ENCODE peak calls at places on chromosomes 11 and 22, in seven cellular contexts. F is activated effector memory CD4-positive, alpha-beta T cell treated with anti-CD3 and anti-CD28 coated beads, Interleukin-2, amount 50 U/mL, for 16 hours; H is stimulated activated CD4-positive, alpha-beta T cell treated with anti-CD3 and anti-CD28 coated beads, TNF-alpha, amount 100 ng/mL, for 48 hours; G is NCI-H345; V is hepatocyte; X is iris pigment epithelial cell; M is activated CD4-positive, alpha-beta T cell treated with anti-CD3 and anti-CD28 coated beads for 24 hours. J is an unnamed sample.

GRCh38 chr11:79100093-79100704 is 340.6 kb downstream of the TENM4 start:
- DNase-seq in F (no peak), H (no peak), G (peak), V (peak), X (peak), M (peak), J (peak)

GRCh38 chr11:66466225-66467033 is at the start of gene PELI3:
- DNase-seq in F (peak), H (peak), G (peak), V (peak), X (peak), M (peak), J (peak)

GRCh38 chr22:45929649-45930048 is 47.3 kb downstream of the WNT7B start:
- DNase-seq in F (no peak), H (no peak), G (no peak), V (no peak), X (no peak), M (no peak), J (no peak)

GRCh38 chr11:9330387-9331384 is 16.3 kb upstream of the TMEM41B start:
- DNase-seq in F (no peak), H (no peak), G (no peak), V (no peak), X (no peak), M (no peak), J (no peak)

GRCh38 chr11:111840143-111840542 is 31.2 kb downstream of the ALG9 start:
- DNase-seq in F (no peak), H (no peak), G (no peak), V (no peak), X (peak), M (no peak), J (no peak)

GRCh38 chr11:45736424-45736823 is 68.5 kb upstream of the SLC35C1 start:
- DNase-seq in F (no peak), H (no peak), G (peak), V (peak), X (peak), M (no peak), J (no peak)

GRCh38 chr22:18966748-18967147 is 30.7 kb upstream of the PRODH start:
- DNase-seq in F (no peak), H (no peak), G (no peak), V (no peak), X (no peak), M (no peak), J (no peak)

GRCh38 chr11:78438298-78438975 is 20.8 kb upstream of the GAB2 start:
- DNase-seq in F (no peak), H (no peak), G (no peak), V (no peak), X (no peak), M (no peak), J (no peak)

GRCh38 chr22:29306175-29306829 is at the start of gene GAS2L1:
- DNase-seq in F (peak), H (no peak), G (peak), V (peak), X (peak), M (no peak), J (no peak)

GRCh38 chr22:49894321-49895072 is 23.7 kb downstream of the ALG12 start:
- DNase-seq in F (peak), H (no peak), G (no peak), V (no peak), X (no peak), M (no peak), J (no peak)

GRCh38 chr22:44195189-44195871 is 14.6 kb downstream of the PARVG start:
- DNase-seq in F (no peak), H (no peak), G (no peak), V (no peak), X (no peak), M (no peak), J (no peak)

GRCh38 chr11:47236482-47236881 is 12.1 kb downstream of the ACP2 start:
- DNase-seq in F (no peak), H (no peak), G (peak), V (no peak), X (peak), M (no peak), J (no peak)

GRCh38 chr11:73995731-73996130 is 13.1 kb upstream of the UCP2 start:
- DNase-seq in F (peak), H (no peak), G (no peak), V (no peak), X (no peak), M (no peak), J (no peak)

GRCh38 chr11:67538306-67538705 is 15.1 kb upstream of the CABP2 start:
- DNase-seq in F (no peak), H (no peak), G (no peak), V (no peak), X (no peak), M (no peak), J (no peak)

GRCh38 chr11:66337103-66337899 is 1.1 kb upstream of the RIN1 start:
- DNase-seq in F (no peak), H (no peak), G (no peak), V (no peak), X (peak), M (no peak), J (no peak)

GRCh38 chr11:127919206-127920000 is 668.0 kb downstream of the ETS1 start:
- DNase-seq in F (no peak), H (no peak), G (no peak), V (no peak), X (peak), M (no peak), J (no peak)

GRCh38 chr22:26364066-26365015 is 64.7 kb upstream of the ASPHD2 start:
- DNase-seq in F (peak), H (peak), G (peak), V (peak), X (peak), M (peak), J (peak)

GRCh38 chr11:108865411-108865810 is 200.5 kb downstream of the DDX10 start:
- DNase-seq in F (no peak), H (no peak), G (no peak), V (no peak), X (no peak), M (no peak), J (no peak)

GRCh38 chr22:50445071-50445879 is 29.6 kb downstream of the SBF1 start:
- DNase-seq in F (no peak), H (no peak), G (no peak), V (no peak), X (no peak), M (no peak), J (no peak)

GRCh38 chr11:131430466-131431176 is 60.2 kb downstream of the NTM start:
- DNase-seq in F (no peak), H (no peak), G (no peak), V (no peak), X (no peak), M (no peak), J (no peak)

GRCh38 chr11:112289588-112290461 is 29.2 kb upstream of the PLET1 start:
- DNase-seq in F (peak), H (peak), G (peak), V (peak), X (peak), M (peak), J (peak)

GRCh38 chr11:122162095-122162494 is 46.1 kb upstream of the BLID start:
- DNase-seq in F (no peak), H (no peak), G (no peak), V (no peak), X (peak), M (no peak), J (no peak)